ENCODE peak calls at places on chromosomes 5 and 9, in nine cellular contexts. F is heart left ventricle; G is lower leg skin; I is SK-N-DZ; M is left ventricle myocardium inferior; O is mucosa of descending colon; A is activated naive CD8-positive, alpha-beta T cell treated with anti-CD3 and anti-CD28 coated beads for 36 hours; X is cardiac muscle cell; L is T-helper 1 cell. Z is an unnamed sample.

GRCh38 chr5:179297026-179297425 is 48.2 kb downstream of the ADAMTS2 start:
- DNase-seq in I (no peak), M (no peak), L (no peak), A (no peak), G (peak), F (no peak), X (no peak), O (peak), Z (no peak)

GRCh38 chr9:37302277-37302676 is 120.2 kb upstream of the GRHPR start:
- DNase-seq in G (no peak), I (no peak), M (no peak), F (no peak), A (peak), L (peak), O (no peak), X (no peak), Z (no peak)

GRCh38 chr5:165996484-165996883 is 2295.0 kb upstream of the WWC1 start:
- DNase-seq in O (no peak), F (no peak), G (no peak), M (no peak), A (no peak), X (no peak), L (no peak), I (no peak), Z (no peak)

GRCh38 chr5:171272996-171273970 is 35.8 kb upstream of the TLX3 start:
- DNase-seq in M (no peak), L (peak), O (no peak), I (peak), F (no peak), A (peak), X (peak), G (no peak), Z (no peak)

GRCh38 chr5:154308457-154309360 is 118.2 kb downstream of the GALNT10 start:
- DNase-seq in M (no peak), F (no peak), L (no peak), X (peak), O (no peak), A (no peak), I (peak), G (no peak), Z (no peak)

GRCh38 chr9:91995000-91995399 is 45.0 kb upstream of the ROR2 start:
- DNase-seq in L (no peak), X (peak), O (no peak), I (no peak), G (no peak), A (no peak), M (no peak), F (no peak), Z (no peak)

GRCh38 chr5:139903805-139904565 is 108.4 kb downstream of the PSD2 start:
- DNase-seq in A (peak), L (no peak), F (no peak), I (peak), G (peak), O (no peak), M (no peak), X (peak), Z (no peak)

GRCh38 chr5:10594591-10595210 is 30.8 kb downstream of the ANKRD33B start:
- DNase-seq in O (no peak), M (no peak), I (no peak), A (no peak), F (no peak), X (peak), L (no peak), G (peak), Z (no peak)

GRCh38 chr9:125854553-125855275 is 107.5 kb downstream of the PBX3 start:
- DNase-seq in G (no peak), I (peak), A (no peak), F (no peak), L (no peak), O (no peak), M (no peak), X (no peak), Z (no peak)

GRCh38 chr9:311837-312236 is 97.2 kb downstream of the DOCK8 start:
- DNase-seq in L (no peak), I (no peak), M (no peak), F (no peak), O (no peak), X (no peak), G (no peak), A (no peak), Z (no peak)

GRCh38 chr9:75150512-75150911 is 62.2 kb downstream of the OSTF1 start:
- DNase-seq in X (no peak), G (no peak), O (no peak), F (no peak), I (no peak), A (no peak), L (no peak), M (no peak), Z (no peak)

GRCh38 chr9:92535940-92536850 is at the start of gene ECM2:
- DNase-seq in I (no peak), F (peak), O (no peak), A (no peak), G (no peak), L (no peak), M (no peak), X (peak), Z (no peak)

GRCh38 chr5:37847978-37848425 is 8.2 kb upstream of the GDNF start:
- DNase-seq in A (no peak), X (peak), F (no peak), G (no peak), I (no peak), M (no peak), O (no peak), L (no peak), Z (no peak)

GRCh38 chr9:75170898-75171360 is 82.6 kb downstream of the OSTF1 start:
- DNase-seq in I (no peak), X (peak), A (no peak), O (no peak), G (no peak), F (no peak), M (no peak), L (peak), Z (no peak)

GRCh38 chr9:131420913-131421312 is 27.0 kb downstream of the PRRC2B start:
- DNase-seq in O (no peak), I (no peak), A (no peak), L (no peak), M (no peak), G (no peak), F (no peak), X (peak), Z (peak)

GRCh38 chr9:136011703-136012496 is 50.7 kb upstream of the UBAC1 start:
- DNase-seq in X (peak), I (no peak), L (no peak), F (peak), G (no peak), A (no peak), M (peak), O (peak), Z (peak)

GRCh38 chr9:113990975-113991471 is 87.1 kb downstream of the AMBP start:
- DNase-seq in F (no peak), A (no peak), I (no peak), X (peak), O (no peak), L (no peak), M (no peak), G (no peak), Z (no peak)

GRCh38 chr9:110984890-110985437 is 53.3 kb downstream of the LPAR1 start:
- DNase-seq in A (no peak), M (no peak), G (no peak), X (no peak), F (no peak), O (no peak), L (no peak), I (no peak), Z (no peak)

GRCh38 chr9:70981312-70981711 is 140.1 kb downstream of the TRPM3 start:
- DNase-seq in O (no peak), F (no peak), A (no peak), X (no peak), G (no peak), I (no peak), L (no peak), M (no peak), Z (no peak)

GRCh38 chr9:89284076-89284475 is 26.9 kb upstream of the CKS2 start:
- DNase-seq in M (no peak), F (no peak), A (no peak), I (no peak), X (no peak), O (no peak), G (no peak), L (no peak), Z (no peak)

GRCh38 chr5:175823731-175824525 is 47.5 kb upstream of the CPLX2 start:
- DNase-seq in X (no peak), M (no peak), O (no peak), I (peak), L (no peak), G (no peak), A (no peak), F (no peak), Z (no peak)

GRCh38 chr9:77455312-77455927 is 192.7 kb downstream of the GNA14 start:
- DNase-seq in F (no peak), X (peak), A (peak), I (peak), L (peak), M (no peak), O (no peak), G (no peak), Z (peak)

GRCh38 chr9:15485836-15486678 is 24.7 kb downstream of the PSIP1 start:
- DNase-seq in X (peak), A (no peak), M (no peak), F (no peak), I (no peak), G (no peak), L (no peak), O (no peak), Z (no peak)

GRCh38 chr9:19050637-19051591 is 1.7 kb downstream of the RRAGA start:
- DNase-seq in O (no peak), A (no peak), L (no peak), M (no peak), G (no peak), X (no peak), F (no peak), I (no peak), Z (no peak)

GRCh38 chr5:10607023-10607665 is 43.3 kb downstream of the ANKRD33B start:
- DNase-seq in X (peak), I (peak), M (peak), F (peak), A (no peak), O (no peak), L (no peak), G (peak), Z (no peak)

GRCh38 chr9:34510506-34511159 is 12.2 kb downstream of the ENHO start:
- DNase-seq in M (no peak), A (no peak), F (no peak), L (no peak), G (peak), X (no peak), O (no peak), I (no peak), Z (no peak)

GRCh38 chr5:16596541-16596940 is 20.3 kb downstream of the RETREG1 start:
- DNase-seq in L (no peak), M (no peak), X (no peak), O (no peak), G (no peak), I (no peak), A (no peak), F (no peak), Z (no peak)

GRCh38 chr9:19663554-19663953 is 125.3 kb downstream of the SLC24A2 start:
- DNase-seq in G (no peak), L (no peak), M (no peak), A (no peak), X (no peak), O (no peak), F (no peak), I (no peak), Z (no peak)

GRCh38 chr9:26954050-26954508 is 2.1 kb upstream of the IFT74 start:
- DNase-seq in X (peak), O (no peak), I (no peak), G (no peak), A (no peak), L (peak), F (no peak), M (no peak), Z (no peak)

GRCh38 chr5:179914032-179914755 is 6.5 kb upstream of the TBC1D9B start:
- DNase-seq in G (peak), F (no peak), I (no peak), X (peak), A (no peak), M (no peak), L (peak), O (no peak), Z (no peak)

GRCh38 chr5:137708796-137709559 is 26.9 kb downstream of the KLHL3 start:
- DNase-seq in M (no peak), F (no peak), A (no peak), O (no peak), I (no peak), X (no peak), L (no peak), G (no peak), Z (no peak)

Z was measured in HuH-7.